ENCODE peak calls at places on chromosomes 6 and 20, in ten cellular contexts. One of them, this sample, is unnamed.

GRCh38 chr6:20693466-20694063 is 159.3 kb downstream of the CDKAL1 start:
- DNase-seq in DMS153: no peak
- DNase-seq in midbrain: no peak
- DNase-seq in stimulated activated CD8-positive, alpha-beta memory T cell treated with anti-CD3 and anti-CD28 coated beads, Interleukin-2, amount 100 ng/mL, for 48 hours: no peak
- DNase-seq in Peyer's patch: no peak
- DNase-seq in fibroblast of gingiva: peak; percentile 59
- DNase-seq in AG08396: no peak
- DNase-seq in MCF 10A: peak; percentile 29
- DNase-seq in T-helper 22 cell: no peak
- DNase-seq in epithelial cell of prostate: no peak
- DNase-seq in this sample: no peak

GRCh38 chr6:138692058-138692977 is 81.3 kb upstream of the CCDC28A start:
- DNase-seq in DMS153: no peak
- DNase-seq in midbrain: peak; percentile 75
- DNase-seq in stimulated activated CD8-positive, alpha-beta memory T cell treated with anti-CD3 and anti-CD28 coated beads, Interleukin-2, amount 100 ng/mL, for 48 hours: peak; percentile 50
- DNase-seq in Peyer's patch: peak; percentile 81
- DNase-seq in fibroblast of gingiva: peak; percentile 54
- DNase-seq in AG08396: peak; percentile 96
- DNase-seq in MCF 10A: peak; percentile 57
- DNase-seq in T-helper 22 cell: no peak
- DNase-seq in epithelial cell of prostate: no peak
- DNase-seq in this sample: peak; percentile 29

GRCh38 chr6:102114402-102114801 is 720.9 kb downstream of the GRIK2 start:
- DNase-seq in DMS153: no peak
- DNase-seq in midbrain: no peak
- DNase-seq in stimulated activated CD8-positive, alpha-beta memory T cell treated with anti-CD3 and anti-CD28 coated beads, Interleukin-2, amount 100 ng/mL, for 48 hours: no peak
- DNase-seq in Peyer's patch: no peak
- DNase-seq in fibroblast of gingiva: no peak
- DNase-seq in AG08396: no peak
- DNase-seq in MCF 10A: peak; percentile 14
- DNase-seq in T-helper 22 cell: no peak
- DNase-seq in epithelial cell of prostate: no peak
- DNase-seq in this sample: no peak

GRCh38 chr20:59576216-59576953 is 28.0 kb upstream of the PHACTR3 start:
- DNase-seq in DMS153: no peak
- DNase-seq in midbrain: peak; percentile 9
- DNase-seq in stimulated activated CD8-positive, alpha-beta memory T cell treated with anti-CD3 and anti-CD28 coated beads, Interleukin-2, amount 100 ng/mL, for 48 hours: no peak
- DNase-seq in Peyer's patch: no peak
- DNase-seq in fibroblast of gingiva: no peak
- DNase-seq in AG08396: no peak
- DNase-seq in MCF 10A: no peak
- DNase-seq in T-helper 22 cell: no peak
- DNase-seq in epithelial cell of prostate: no peak
- DNase-seq in this sample: no peak

GRCh38 chr20:37552415-37552814 is 24.7 kb upstream of the BLCAP start:
- DNase-seq in DMS153: no peak
- DNase-seq in midbrain: no peak
- DNase-seq in stimulated activated CD8-positive, alpha-beta memory T cell treated with anti-CD3 and anti-CD28 coated beads, Interleukin-2, amount 100 ng/mL, for 48 hours: no peak
- DNase-seq in Peyer's patch: no peak
- DNase-seq in fibroblast of gingiva: no peak
- DNase-seq in AG08396: no peak
- DNase-seq in MCF 10A: peak; percentile 26
- DNase-seq in T-helper 22 cell: no peak
- DNase-seq in epithelial cell of prostate: peak; percentile 53
- DNase-seq in this sample: no peak

GRCh38 chr6:109284675-109285074 is 97.6 kb downstream of the CD164 start:
- DNase-seq in DMS153: no peak
- DNase-seq in midbrain: no peak
- DNase-seq in stimulated activated CD8-positive, alpha-beta memory T cell treated with anti-CD3 and anti-CD28 coated beads, Interleukin-2, amount 100 ng/mL, for 48 hours: no peak
- DNase-seq in Peyer's patch: no peak
- DNase-seq in fibroblast of gingiva: no peak
- DNase-seq in AG08396: no peak
- DNase-seq in MCF 10A: no peak
- DNase-seq in T-helper 22 cell: no peak
- DNase-seq in epithelial cell of prostate: no peak
- DNase-seq in this sample: no peak

GRCh38 chr20:56625837-56626236 is 3.3 kb upstream of the TFAP2C start:
- DNase-seq in DMS153: no peak
- DNase-seq in midbrain: no peak
- DNase-seq in stimulated activated CD8-positive, alpha-beta memory T cell treated with anti-CD3 and anti-CD28 coated beads, Interleukin-2, amount 100 ng/mL, for 48 hours: no peak
- DNase-seq in Peyer's patch: no peak
- DNase-seq in fibroblast of gingiva: no peak
- DNase-seq in AG08396: no peak
- DNase-seq in MCF 10A: no peak
- DNase-seq in T-helper 22 cell: no peak
- DNase-seq in epithelial cell of prostate: no peak
- DNase-seq in this sample: no peak

GRCh38 chr20:35830264-35830663 is 58.4 kb downstream of the PHF20 start:
- DNase-seq in DMS153: no peak
- DNase-seq in midbrain: no peak
- DNase-seq in stimulated activated CD8-positive, alpha-beta memory T cell treated with anti-CD3 and anti-CD28 coated beads, Interleukin-2, amount 100 ng/mL, for 48 hours: no peak
- DNase-seq in Peyer's patch: no peak
- DNase-seq in fibroblast of gingiva: no peak
- DNase-seq in AG08396: no peak
- DNase-seq in MCF 10A: no peak
- DNase-seq in T-helper 22 cell: no peak
- DNase-seq in epithelial cell of prostate: no peak
- DNase-seq in this sample: no peak

GRCh38 chr20:47868744-47869143 is 83.5 kb upstream of the SULF2 start:
- DNase-seq in DMS153: no peak
- DNase-seq in midbrain: no peak
- DNase-seq in stimulated activated CD8-positive, alpha-beta memory T cell treated with anti-CD3 and anti-CD28 coated beads, Interleukin-2, amount 100 ng/mL, for 48 hours: no peak
- DNase-seq in Peyer's patch: no peak
- DNase-seq in fibroblast of gingiva: no peak
- DNase-seq in AG08396: no peak
- DNase-seq in MCF 10A: no peak
- DNase-seq in T-helper 22 cell: no peak
- DNase-seq in epithelial cell of prostate: no peak
- DNase-seq in this sample: no peak

GRCh38 chr20:35883778-35884540 is 70.3 kb downstream of the SCAND1 start:
- DNase-seq in DMS153: peak; percentile 5
- DNase-seq in midbrain: peak; percentile 86
- DNase-seq in stimulated activated CD8-positive, alpha-beta memory T cell treated with anti-CD3 and anti-CD28 coated beads, Interleukin-2, amount 100 ng/mL, for 48 hours: peak; percentile 7
- DNase-seq in Peyer's patch: peak; percentile 55
- DNase-seq in fibroblast of gingiva: peak; percentile 100
- DNase-seq in AG08396: peak; percentile 83
- DNase-seq in MCF 10A: peak; percentile 99
- DNase-seq in T-helper 22 cell: peak; percentile 7
- DNase-seq in epithelial cell of prostate: peak; percentile 99
- DNase-seq in this sample: peak; percentile 50

GRCh38 chr6:57242505-57242904 is 20.4 kb upstream of the RAB23 start:
- DNase-seq in DMS153: no peak
- DNase-seq in midbrain: no peak
- DNase-seq in stimulated activated CD8-positive, alpha-beta memory T cell treated with anti-CD3 and anti-CD28 coated beads, Interleukin-2, amount 100 ng/mL, for 48 hours: no peak
- DNase-seq in Peyer's patch: no peak
- DNase-seq in fibroblast of gingiva: peak; percentile 97
- DNase-seq in AG08396: peak; percentile 61
- DNase-seq in MCF 10A: peak; percentile 63
- DNase-seq in T-helper 22 cell: no peak
- DNase-seq in epithelial cell of prostate: peak; percentile 39
- DNase-seq in this sample: no peak

GRCh38 chr20:48577557-48577956 is 250.2 kb downstream of the PREX1 start:
- DNase-seq in DMS153: no peak
- DNase-seq in midbrain: no peak
- DNase-seq in stimulated activated CD8-positive, alpha-beta memory T cell treated with anti-CD3 and anti-CD28 coated beads, Interleukin-2, amount 100 ng/mL, for 48 hours: no peak
- DNase-seq in Peyer's patch: no peak
- DNase-seq in fibroblast of gingiva: no peak
- DNase-seq in AG08396: no peak
- DNase-seq in MCF 10A: no peak
- DNase-seq in T-helper 22 cell: no peak
- DNase-seq in epithelial cell of prostate: no peak
- DNase-seq in this sample: no peak

GRCh38 chr6:11337306-11337705 is 104.8 kb upstream of the NEDD9 start:
- DNase-seq in DMS153: no peak
- DNase-seq in midbrain: no peak
- DNase-seq in stimulated activated CD8-positive, alpha-beta memory T cell treated with anti-CD3 and anti-CD28 coated beads, Interleukin-2, amount 100 ng/mL, for 48 hours: no peak
- DNase-seq in Peyer's patch: no peak
- DNase-seq in fibroblast of gingiva: no peak
- DNase-seq in AG08396: no peak
- DNase-seq in MCF 10A: no peak
- DNase-seq in T-helper 22 cell: no peak
- DNase-seq in epithelial cell of prostate: no peak
- DNase-seq in this sample: no peak

GRCh38 chr6:53960311-53960710 is 150.9 kb upstream of the MLIP start:
- DNase-seq in DMS153: no peak
- DNase-seq in midbrain: no peak
- DNase-seq in stimulated activated CD8-positive, alpha-beta memory T cell treated with anti-CD3 and anti-CD28 coated beads, Interleukin-2, amount 100 ng/mL, for 48 hours: no peak
- DNase-seq in Peyer's patch: no peak
- DNase-seq in fibroblast of gingiva: no peak
- DNase-seq in AG08396: no peak
- DNase-seq in MCF 10A: no peak
- DNase-seq in T-helper 22 cell: no peak
- DNase-seq in epithelial cell of prostate: no peak
- DNase-seq in this sample: no peak

GRCh38 chr6:113860165-113860955 is 3.2 kb downstream of the MARCKS start:
- DNase-seq in DMS153: no peak
- DNase-seq in midbrain: no peak
- DNase-seq in stimulated activated CD8-positive, alpha-beta memory T cell treated with anti-CD3 and anti-CD28 coated beads, Interleukin-2, amount 100 ng/mL, for 48 hours: no peak
- DNase-seq in Peyer's patch: no peak
- DNase-seq in fibroblast of gingiva: peak; percentile 19
- DNase-seq in AG08396: peak; percentile 29
- DNase-seq in MCF 10A: peak; percentile 44
- DNase-seq in T-helper 22 cell: no peak
- DNase-seq in epithelial cell of prostate: no peak
- DNase-seq in this sample: no peak

GRCh38 chr20:53163486-53163885 is 191.3 kb downstream of the TSHZ2 start:
- DNase-seq in DMS153: no peak
- DNase-seq in midbrain: no peak
- DNase-seq in stimulated activated CD8-positive, alpha-beta memory T cell treated with anti-CD3 and anti-CD28 coated beads, Interleukin-2, amount 100 ng/mL, for 48 hours: no peak
- DNase-seq in Peyer's patch: no peak
- DNase-seq in fibroblast of gingiva: no peak
- DNase-seq in AG08396: no peak
- DNase-seq in MCF 10A: peak; percentile 33
- DNase-seq in T-helper 22 cell: no peak
- DNase-seq in epithelial cell of prostate: peak; percentile 34
- DNase-seq in this sample: no peak

GRCh38 chr6:8738951-8739350 is 303.6 kb upstream of the SLC35B3 start:
- DNase-seq in DMS153: no peak
- DNase-seq in midbrain: no peak
- DNase-seq in stimulated activated CD8-positive, alpha-beta memory T cell treated with anti-CD3 and anti-CD28 coated beads, Interleukin-2, amount 100 ng/mL, for 48 hours: no peak
- DNase-seq in Peyer's patch: no peak
- DNase-seq in fibroblast of gingiva: no peak
- DNase-seq in AG08396: no peak
- DNase-seq in MCF 10A: no peak
- DNase-seq in T-helper 22 cell: no peak
- DNase-seq in epithelial cell of prostate: no peak
- DNase-seq in this sample: no peak

GRCh38 chr20:33273117-33273851 is 9.7 kb upstream of the BPIFB1 start:
- DNase-seq in DMS153: no peak
- DNase-seq in midbrain: no peak
- DNase-seq in stimulated activated CD8-positive, alpha-beta memory T cell treated with anti-CD3 and anti-CD28 coated beads, Interleukin-2, amount 100 ng/mL, for 48 hours: no peak
- DNase-seq in Peyer's patch: no peak
- DNase-seq in fibroblast of gingiva: no peak
- DNase-seq in AG08396: no peak
- DNase-seq in MCF 10A: peak; percentile 14
- DNase-seq in T-helper 22 cell: no peak
- DNase-seq in epithelial cell of prostate: no peak
- DNase-seq in this sample: no peak

GRCh38 chr6:89916136-89916920 is 22.1 kb downstream of the GJA10 start:
- DNase-seq in DMS153: no peak
- DNase-seq in midbrain: no peak
- DNase-seq in stimulated activated CD8-positive, alpha-beta memory T cell treated with anti-CD3 and anti-CD28 coated beads, Interleukin-2, amount 100 ng/mL, for 48 hours: no peak
- DNase-seq in Peyer's patch: no peak
- DNase-seq in fibroblast of gingiva: no peak
- DNase-seq in AG08396: no peak
- DNase-seq in MCF 10A: no peak
- DNase-seq in T-helper 22 cell: no peak
- DNase-seq in epithelial cell of prostate: no peak
- DNase-seq in this sample: no peak

GRCh38 chr6:106773482-106773881 is 144.1 kb downstream of the QRSL1 start:
- DNase-seq in DMS153: no peak
- DNase-seq in midbrain: no peak
- DNase-seq in stimulated activated CD8-positive, alpha-beta memory T cell treated with anti-CD3 and anti-CD28 coated beads, Interleukin-2, amount 100 ng/mL, for 48 hours: no peak
- DNase-seq in Peyer's patch: no peak
- DNase-seq in fibroblast of gingiva: no peak
- DNase-seq in AG08396: no peak
- DNase-seq in MCF 10A: no peak
- DNase-seq in T-helper 22 cell: no peak
- DNase-seq in epithelial cell of prostate: peak; percentile 79
- DNase-seq in this sample: no peak

GRCh38 chr6:135812085-135812526 is 39.4 kb upstream of the PDE7B start:
- DNase-seq in DMS153: no peak
- DNase-seq in midbrain: no peak
- DNase-seq in stimulated activated CD8-positive, alpha-beta memory T cell treated with anti-CD3 and anti-CD28 coated beads, Interleukin-2, amount 100 ng/mL, for 48 hours: no peak
- DNase-seq in Peyer's patch: no peak
- DNase-seq in fibroblast of gingiva: peak; percentile 76
- DNase-seq in AG08396: no peak
- DNase-seq in MCF 10A: peak; percentile 60
- DNase-seq in T-helper 22 cell: no peak
- DNase-seq in epithelial cell of prostate: no peak
- DNase-seq in this sample: no peak